ENCODE peak calls at places on chromosomes 7 and 10, in seven cellular contexts. E is transverse colon, D is PC-3, C is endodermal cell, F is mammary epithelial cell, J is MM.1S, M is fibroblast of lung. X is an unnamed sample.

GRCh38 chr7:157519798-157520244 is 183.0 kb downstream of the DNAJB6 start:
- DNase-seq in F (no peak), E (no peak), C (peak; percentile 39), M (no peak), J (no peak), D (no peak), X (no peak)

GRCh38 chr7:127946847-127947246 is 84.4 kb downstream of the LRRC4 start:
- DNase-seq in E (no peak), D (no peak), F (no peak), J (no peak), M (peak; percentile 25), C (no peak), X (no peak)

GRCh38 chr10:32190890-32191491 is 134.8 kb upstream of the KIF5B start:
- DNase-seq in J (peak; percentile 58), F (peak; percentile 27), C (no peak), E (no peak), M (peak; percentile 28), D (peak; percentile 58), X (peak; percentile 22)

GRCh38 chr10:8336629-8337331 is 282.3 kb downstream of the GATA3 start:
- DNase-seq in J (no peak), F (no peak), C (no peak), E (no peak), D (no peak), M (no peak), X (no peak)

GRCh38 chr10:122344741-122345258 is 29.7 kb upstream of the PLEKHA1 start:
- DNase-seq in D (peak; percentile 20), E (peak; percentile 45), C (peak; percentile 13), J (no peak), M (peak; percentile 51), F (no peak), X (no peak)

GRCh38 chr10:100327007-100327700 is 2.9 kb downstream of the PKD2L1 start:
- DNase-seq in M (peak; percentile 34), F (no peak), D (no peak), C (no peak), E (peak; percentile 23), J (peak; percentile 89), X (no peak)

GRCh38 chr10:23291551-23292334 is 52.9 kb downstream of the C10orf67 start:
- DNase-seq in D (no peak), M (no peak), F (no peak), C (no peak), J (no peak), E (no peak), X (no peak)

GRCh38 chr10:14247650-14248258 is 83.0 kb downstream of the FRMD4A start:
- DNase-seq in J (no peak), F (no peak), D (no peak), C (no peak), E (no peak), M (peak; percentile 21), X (no peak)

GRCh38 chr7:2872296-2872874 is 28.3 kb upstream of the GNA12 start:
- DNase-seq in J (no peak), M (no peak), F (no peak), E (no peak), C (no peak), D (no peak), X (no peak)

GRCh38 chr7:27235387-27236052 is 7.1 kb upstream of the EVX1 start:
- DNase-seq in J (no peak), E (peak; percentile 77), D (peak; percentile 62), F (peak; percentile 37), C (peak; percentile 92), M (peak; percentile 10), X (no peak)

GRCh38 chr10:91603931-91604331 is 28.9 kb downstream of the PPP1R3C start:
- DNase-seq in M (peak; percentile 98), F (peak; percentile 53), E (no peak), J (no peak), C (no peak), D (peak; percentile 83), X (no peak)

GRCh38 chr10:58414270-58415041 is 29.2 kb downstream of the TFAM start:
- DNase-seq in F (peak; percentile 64), D (peak; percentile 87), M (peak; percentile 73), C (peak; percentile 47), J (peak; percentile 20), E (no peak), X (no peak)

GRCh38 chr7:108049962-108050361 is 47.0 kb upstream of the LAMB1 start:
- DNase-seq in C (no peak), E (no peak), J (peak; percentile 87), M (no peak), F (no peak), D (no peak), X (no peak)

GRCh38 chr10:124648738-124649137 is 95.4 kb downstream of the FAM53B start:
- DNase-seq in J (peak; percentile 91), M (peak; percentile 87), D (no peak), E (peak; percentile 64), C (no peak), F (peak; percentile 92), X (peak; percentile 57)

GRCh38 chr10:22770270-22770669 is 55.9 kb upstream of the PIP4K2A start:
- DNase-seq in F (no peak), E (no peak), M (no peak), D (no peak), J (no peak), C (no peak), X (no peak)

GRCh38 chr7:81399461-81399860 is 370.4 kb downstream of the HGF start:
- DNase-seq in C (no peak), J (no peak), M (peak; percentile 27), D (no peak), E (no peak), F (no peak), X (no peak)

GRCh38 chr7:123259759-123260158 is 60.0 kb upstream of the SLC13A1 start:
- DNase-seq in J (no peak), E (no peak), D (no peak), F (no peak), M (no peak), C (no peak), X (no peak)

GRCh38 chr7:78924581-78924980 is 528.9 kb downstream of the MAGI2 start:
- DNase-seq in C (no peak), M (peak; percentile 17), F (peak; percentile 4), D (peak; percentile 50), J (no peak), E (no peak), X (no peak)

GRCh38 chr10:112990271-112990670 is 40.2 kb downstream of the TCF7L2 start:
- DNase-seq in F (peak; percentile 81), M (peak; percentile 43), E (no peak), D (no peak), J (no peak), C (no peak), X (no peak)

DNA sequence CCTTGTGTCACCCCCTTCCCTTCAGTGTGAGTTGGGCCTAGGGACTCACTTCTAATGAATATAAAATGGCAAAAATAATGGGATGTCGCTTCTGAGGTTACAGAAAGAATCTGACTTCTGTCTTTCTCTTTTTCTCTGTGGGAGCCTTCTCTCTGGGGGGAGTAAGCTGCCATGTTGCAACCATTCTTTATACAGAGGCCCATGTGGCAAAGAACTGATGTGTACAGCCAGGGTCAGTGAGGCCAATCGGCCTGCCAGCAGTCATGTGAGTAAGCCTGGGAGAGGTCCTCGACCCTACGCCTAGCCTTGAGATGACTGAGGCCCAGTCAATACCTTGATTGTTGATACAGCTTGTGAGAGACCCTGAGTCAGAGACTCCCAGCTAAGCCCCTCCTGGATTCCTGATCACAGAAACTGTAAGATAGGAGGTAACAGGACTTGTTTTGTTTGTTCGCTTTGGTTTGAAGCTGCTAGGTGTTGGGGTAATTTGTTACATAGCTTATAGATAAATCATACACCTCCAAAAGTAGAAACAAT is 1.7 kb downstream of the TCAF1 start:
- DNase-seq in M (peak; percentile 54), J (no peak), E (no peak), F (peak; percentile 75), C (peak; percentile 60), D (peak; percentile 21), X (no peak)
- H3K4me3 ChIP-seq in M (peak overlapping the region; percentile 93), J (peak overlapping the region; percentile 72), E (no peak overlapping the region), F (peak overlapping the region; percentile 93), C (peak overlapping the region; percentile 94), D (peak overlapping the region; percentile 89), X (no peak overlapping the region)

DNA sequence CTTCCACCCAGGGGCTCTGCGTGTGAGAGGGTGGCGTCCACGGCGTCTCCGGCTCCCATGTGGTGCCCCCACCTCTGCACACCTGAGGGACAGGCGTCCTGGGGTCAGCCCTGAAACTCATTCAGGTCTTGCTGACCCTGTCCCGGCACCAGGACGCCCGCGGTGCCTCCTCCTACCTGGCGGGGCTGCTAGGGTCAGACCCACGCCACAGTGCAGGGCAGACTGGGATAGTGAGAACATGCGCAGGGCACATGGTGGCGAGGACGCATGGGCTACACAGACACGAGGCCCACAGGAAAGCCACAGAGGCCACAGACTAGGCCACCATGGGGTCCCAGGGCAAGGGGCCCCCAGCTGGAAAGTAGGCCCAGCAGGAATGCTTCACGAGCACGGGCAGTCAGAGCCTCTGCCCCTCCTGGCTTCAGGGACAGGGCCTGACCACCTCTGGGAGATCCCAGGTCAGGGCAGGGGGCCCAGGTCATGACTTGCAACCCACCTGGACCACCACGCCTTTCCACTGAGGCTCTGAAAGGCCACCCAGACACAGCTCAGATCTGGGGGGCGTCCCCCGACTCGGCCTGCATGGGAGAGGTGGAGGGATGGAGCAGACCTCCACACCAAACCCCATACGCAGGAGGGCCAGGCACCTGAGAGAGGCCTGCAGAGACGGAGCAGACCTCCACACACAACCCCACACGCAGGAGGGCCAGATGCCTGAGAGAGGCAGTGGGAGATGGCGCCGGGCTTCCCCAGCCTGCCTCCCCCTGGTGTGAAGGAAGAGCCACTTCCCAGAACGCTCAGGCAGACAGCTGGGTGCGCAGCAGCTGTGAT is 188.6 kb downstream of the ELFN1 start:
- DNase-seq in C (peak; percentile 37), M (no peak), D (no peak), E (no peak), F (no peak), J (no peak), X (no peak)
- H3K27ac ChIP-seq in C (no peak overlapping the region), M (no peak overlapping the region), D (no peak overlapping the region), E (no peak overlapping the region), F (no peak overlapping the region), J (no peak overlapping the region), X (no peak overlapping the region)

GRCh38 chr10:120600871-120601644 is 144.0 kb downstream of the PLPP4 start:
- DNase-seq in E (no peak), C (peak; percentile 82), D (peak; percentile 84), F (peak; percentile 5), J (no peak), M (peak; percentile 53), X (no peak)
- H3K4me3 ChIP-seq in E (no peak overlapping the region), C (no peak overlapping the region), D (no peak overlapping the region), F (no peak overlapping the region), J (no peak overlapping the region), M (no peak overlapping the region), X (no peak overlapping the region)

DNA sequence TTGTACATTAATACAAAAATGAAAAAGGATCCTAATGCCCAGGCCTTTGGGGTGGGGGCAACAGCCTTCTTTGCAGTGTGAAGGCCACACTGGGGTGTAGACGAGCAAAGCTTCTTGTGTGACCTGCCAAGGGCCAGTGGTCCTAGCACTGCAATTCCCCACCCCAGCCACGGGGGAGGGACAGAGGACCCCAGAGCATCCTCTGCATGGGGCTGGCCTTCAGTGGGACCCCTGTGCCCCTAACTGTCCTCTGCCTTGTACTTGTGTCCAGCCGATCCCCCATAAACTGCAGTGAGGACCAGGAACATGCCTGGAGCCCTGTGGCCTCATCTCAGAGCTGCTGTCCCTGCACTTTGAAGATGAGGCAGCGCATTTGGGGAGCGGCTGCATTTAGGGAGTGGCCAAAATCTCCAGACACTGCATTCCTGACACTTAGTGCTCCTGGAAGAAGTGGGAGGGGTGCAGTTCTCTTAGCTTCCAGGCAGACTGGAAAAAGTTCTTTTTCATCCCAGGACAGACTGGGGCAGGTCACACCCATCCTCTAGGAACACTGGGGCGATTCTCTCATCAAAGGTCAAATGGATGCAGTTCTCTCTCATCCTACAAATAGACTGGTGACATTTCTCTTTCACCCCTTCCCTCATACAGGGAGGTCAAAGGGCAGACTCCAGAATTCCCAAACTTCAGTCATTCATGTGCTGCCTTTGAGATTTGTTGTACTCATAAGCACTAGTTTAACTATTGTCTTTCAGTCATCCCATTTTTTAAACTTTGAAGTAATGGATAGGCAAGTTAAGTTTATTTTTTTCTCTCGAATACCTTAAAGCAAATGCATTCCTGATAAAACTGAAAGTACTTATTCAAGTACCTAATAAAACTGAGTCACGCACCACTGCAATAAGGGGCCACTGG is 922 bp upstream of the MYO1G start:
- DNase-seq in E (no peak), D (no peak), J (no peak), M (peak; percentile 23), F (no peak), C (peak; percentile 47), X (no peak)
- H3K27ac ChIP-seq in E (peak overlapping the region; percentile 64), D (no peak overlapping the region), J (no peak overlapping the region), M (peak overlapping the region; percentile 55), F (no peak overlapping the region), C (no peak overlapping the region), X (peak overlapping the region; percentile 94)